ENCODE peak calls at places on chromosomes 7 and 10, in five cellular contexts. T, L, P, F and X are unnamed samples.

GRCh38 chr7:135979674-135980660 is 2.8 kb upstream of the MTPN start:
- DNase-seq in T (no peak), L (no peak), P (no peak), F (no peak), X (no peak)

GRCh38 chr7:1218541-1219165 is 14.0 kb upstream of the UNCX start:
- DNase-seq in T (no peak), L (no peak), P (no peak), F (no peak), X (no peak)

GRCh38 chr10:69847458-69847857 is 45.8 kb downstream of the COL13A1 start:
- DNase-seq in T (no peak), L (no peak), P (no peak), F (no peak), X (no peak)

GRCh38 chr7:74097937-74098614 is 14.5 kb downstream of the LIMK1 start:
- DNase-seq in T (peak), L (no peak), P (no peak), F (no peak), X (no peak)

GRCh38 chr10:96683065-96683464 is 37.2 kb downstream of the PIK3AP1 start:
- DNase-seq in T (no peak), L (no peak), P (no peak), F (no peak), X (no peak)

GRCh38 chr7:48084727-48085432 is 4.2 kb upstream of the UPP1 start:
- DNase-seq in T (peak), L (peak), P (no peak), F (no peak), X (no peak)

GRCh38 chr10:108787932-108788331 is 1135.4 kb downstream of the XPNPEP1 start:
- DNase-seq in T (no peak), L (no peak), P (no peak), F (no peak), X (no peak)

GRCh38 chr7:40535678-40536077 is 400.9 kb downstream of the SUGCT start:
- DNase-seq in T (no peak), L (no peak), P (no peak), F (no peak), X (no peak)

GRCh38 chr10:22251751-22252285 is 34.0 kb upstream of the EBLN1 start:
- DNase-seq in T (peak), L (peak), P (peak), F (peak), X (peak)

GRCh38 chr7:77450054-77450453 is 33.9 kb upstream of the GSAP start:
- DNase-seq in T (no peak), L (no peak), P (no peak), F (no peak), X (no peak)

GRCh38 chr7:26685636-26686035 is 178.8 kb downstream of the SKAP2 start:
- DNase-seq in T (no peak), L (no peak), P (no peak), F (no peak), X (no peak)

GRCh38 chr10:62264702-62265436 is 3.8 kb downstream of the RTKN2 start:
- DNase-seq in T (peak), L (no peak), P (no peak), F (no peak), X (peak)

GRCh38 chr7:128053023-128053422 is 21.8 kb upstream of the LRRC4 start:
- DNase-seq in T (peak), L (no peak), P (no peak), F (peak), X (no peak)

GRCh38 chr7:116859323-116859722 is 3.1 kb upstream of the CAPZA2 start:
- DNase-seq in T (no peak), L (no peak), P (no peak), F (no peak), X (no peak)

GRCh38 chr7:151725844-151726770 is 150.8 kb downstream of the PRKAG2 start:
- DNase-seq in T (peak), L (no peak), P (peak), F (peak), X (no peak)

GRCh38 chr7:35565927-35566326 is 129.0 kb downstream of the HERPUD2 start:
- DNase-seq in T (no peak), L (no peak), P (no peak), F (peak), X (no peak)

GRCh38 chr10:87842220-87842641 is 21.1 kb downstream of the KLLN start:
- DNase-seq in T (no peak), L (no peak), P (no peak), F (no peak), X (no peak)